ENCODE peak calls at places on chromosome 16, in nine cellular contexts. One of them, this sample, is unnamed.

GRCh38 chr16:866252-866651 is 65.7 kb upstream of the GNG13 start:
- DNase-seq in WTC11: no peak
- DNase-seq in heart left ventricle: no peak
- DNase-seq in astrocyte of the spinal cord: no peak
- DNase-seq in HCT116: no peak
- DNase-seq in fibroblast of lung: no peak
- DNase-seq in bronchial epithelial cell: no peak
- DNase-seq in heart right ventricle: no peak
- DNase-seq in cardiac muscle cell: no peak
- DNase-seq in this sample: no peak

GRCh38 chr16:15650019-15650697 is at the start of gene NDE1:
- DNase-seq in cardiac muscle cell: peak
- DNase-seq in fibroblast of lung: peak
- DNase-seq in HCT116: peak
- DNase-seq in heart left ventricle: peak
- DNase-seq in heart right ventricle: peak
- DNase-seq in WTC11: peak
- DNase-seq in astrocyte of the spinal cord: peak
- DNase-seq in bronchial epithelial cell: peak
- DNase-seq in this sample: peak

GRCh38 chr16:9053006-9053601 is 38.3 kb upstream of the HAPSTR1 start:
- DNase-seq in cardiac muscle cell: peak
- DNase-seq in astrocyte of the spinal cord: peak
- DNase-seq in WTC11: peak
- DNase-seq in heart right ventricle: peak
- DNase-seq in HCT116: peak
- DNase-seq in heart left ventricle: peak
- DNase-seq in bronchial epithelial cell: peak
- DNase-seq in fibroblast of lung: peak
- DNase-seq in this sample: peak

GRCh38 chr16:30004424-30004776 is 6.4 kb downstream of the DOC2A start:
- DNase-seq in heart right ventricle: no peak
- DNase-seq in heart left ventricle: no peak
- DNase-seq in HCT116: no peak
- DNase-seq in cardiac muscle cell: no peak
- DNase-seq in WTC11: no peak
- DNase-seq in bronchial epithelial cell: no peak
- DNase-seq in fibroblast of lung: no peak
- DNase-seq in astrocyte of the spinal cord: no peak
- DNase-seq in this sample: no peak

GRCh38 chr16:77899416-77899815 is 111.1 kb downstream of the VAT1L start:
- DNase-seq in heart right ventricle: no peak
- DNase-seq in astrocyte of the spinal cord: no peak
- DNase-seq in heart left ventricle: no peak
- DNase-seq in fibroblast of lung: no peak
- DNase-seq in WTC11: no peak
- DNase-seq in bronchial epithelial cell: no peak
- DNase-seq in HCT116: no peak
- DNase-seq in cardiac muscle cell: no peak
- DNase-seq in this sample: no peak

GRCh38 chr16:50036426-50036825 is 11.4 kb downstream of the CNEP1R1 start:
- DNase-seq in HCT116: no peak
- DNase-seq in astrocyte of the spinal cord: no peak
- DNase-seq in cardiac muscle cell: no peak
- DNase-seq in bronchial epithelial cell: no peak
- DNase-seq in fibroblast of lung: no peak
- DNase-seq in heart left ventricle: no peak
- DNase-seq in heart right ventricle: no peak
- DNase-seq in WTC11: no peak
- DNase-seq in this sample: no peak

GRCh38 chr16:4879049-4879448 is 31.8 kb downstream of the UBN1 start:
- DNase-seq in heart right ventricle: no peak
- DNase-seq in astrocyte of the spinal cord: no peak
- DNase-seq in cardiac muscle cell: no peak
- DNase-seq in WTC11: no peak
- DNase-seq in bronchial epithelial cell: peak
- DNase-seq in fibroblast of lung: no peak
- DNase-seq in HCT116: no peak
- DNase-seq in heart left ventricle: no peak
- DNase-seq in this sample: no peak

GRCh38 chr16:1920727-1921155 is 2.5 kb upstream of the HS3ST6 start:
- DNase-seq in fibroblast of lung: peak
- DNase-seq in HCT116: no peak
- DNase-seq in heart left ventricle: no peak
- DNase-seq in WTC11: peak
- DNase-seq in bronchial epithelial cell: no peak
- DNase-seq in heart right ventricle: no peak
- DNase-seq in cardiac muscle cell: peak
- DNase-seq in astrocyte of the spinal cord: no peak
- DNase-seq in this sample: peak

GRCh38 chr16:853306-853705 is 52.8 kb upstream of the GNG13 start:
- DNase-seq in WTC11: no peak
- DNase-seq in heart right ventricle: no peak
- DNase-seq in fibroblast of lung: no peak
- DNase-seq in HCT116: no peak
- DNase-seq in bronchial epithelial cell: no peak
- DNase-seq in astrocyte of the spinal cord: no peak
- DNase-seq in heart left ventricle: no peak
- DNase-seq in cardiac muscle cell: no peak
- DNase-seq in this sample: no peak

GRCh38 chr16:31201511-31202401 is 804 bp downstream of the PYCARD start:
- DNase-seq in HCT116: no peak
- DNase-seq in cardiac muscle cell: no peak
- DNase-seq in fibroblast of lung: peak
- DNase-seq in heart right ventricle: peak
- DNase-seq in bronchial epithelial cell: peak
- DNase-seq in heart left ventricle: peak
- DNase-seq in astrocyte of the spinal cord: no peak
- DNase-seq in WTC11: peak
- DNase-seq in this sample: peak

DNA sequence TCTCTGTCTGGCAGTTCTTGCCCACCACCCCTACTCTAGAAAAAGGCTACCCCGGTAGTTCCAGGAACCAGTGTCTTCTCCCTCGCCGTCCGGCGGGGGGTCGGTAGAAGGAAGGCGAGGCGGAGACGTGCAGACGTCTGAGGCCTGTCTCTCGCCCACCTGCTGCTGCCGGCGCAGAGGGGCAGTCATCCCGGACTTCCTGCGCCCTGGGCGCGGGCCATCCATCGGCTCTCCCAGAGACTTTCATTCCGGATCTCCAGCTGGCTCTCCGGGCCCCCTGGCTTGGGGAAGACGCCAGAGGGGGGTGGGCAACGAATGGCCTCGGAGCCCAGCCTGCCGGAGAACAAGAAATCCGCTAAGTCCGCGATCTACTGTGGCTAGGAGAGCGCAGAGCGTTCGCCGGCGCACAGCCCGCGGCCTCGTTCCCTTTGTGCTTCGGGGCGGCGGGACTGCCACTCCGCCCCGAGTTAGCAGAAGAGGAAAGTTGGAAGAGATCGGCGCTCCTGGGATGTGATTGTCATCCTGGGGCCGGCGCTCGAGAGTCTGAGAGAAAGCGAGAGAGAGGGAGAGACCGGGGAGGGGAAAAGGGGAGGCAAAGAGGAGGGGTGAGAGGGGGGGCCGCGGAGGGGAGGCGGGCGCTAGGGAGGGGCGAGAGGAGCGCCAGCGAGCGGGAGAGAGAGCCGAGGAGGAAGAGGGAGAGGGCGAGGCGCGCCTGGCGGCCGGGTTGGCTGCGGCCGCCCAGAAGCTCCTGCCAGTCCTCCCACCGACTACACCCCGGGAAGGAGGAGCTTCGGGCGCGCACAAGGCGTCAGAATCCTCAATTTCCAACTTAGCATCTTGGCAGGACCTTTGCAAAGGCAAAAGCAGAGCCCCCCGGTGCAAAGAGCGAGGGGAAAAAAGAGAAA is at the start of gene IRX5:
- DNase-seq in astrocyte of the spinal cord: peak
- DNase-seq in cardiac muscle cell: peak
- DNase-seq in fibroblast of lung: peak
- DNase-seq in bronchial epithelial cell: peak
- DNase-seq in HCT116: peak
- DNase-seq in heart left ventricle: peak
- DNase-seq in heart right ventricle: peak
- DNase-seq in WTC11: peak
- DNase-seq in this sample: peak
- TF ChIP-seq CTCF in astrocyte of the spinal cord: no peak
- TF ChIP-seq CTCF in cardiac muscle cell: peak
- TF ChIP-seq CTCF in fibroblast of lung: no peak
- TF ChIP-seq CTCF in bronchial epithelial cell: no peak
- TF ChIP-seq CTCF in HCT116: no peak
- TF ChIP-seq CTCF in heart left ventricle: peak
- TF ChIP-seq CTCF in heart right ventricle: no peak
- TF ChIP-seq CTCF in WTC11: no peak
- TF ChIP-seq CTCF in this sample: no peak

DNA sequence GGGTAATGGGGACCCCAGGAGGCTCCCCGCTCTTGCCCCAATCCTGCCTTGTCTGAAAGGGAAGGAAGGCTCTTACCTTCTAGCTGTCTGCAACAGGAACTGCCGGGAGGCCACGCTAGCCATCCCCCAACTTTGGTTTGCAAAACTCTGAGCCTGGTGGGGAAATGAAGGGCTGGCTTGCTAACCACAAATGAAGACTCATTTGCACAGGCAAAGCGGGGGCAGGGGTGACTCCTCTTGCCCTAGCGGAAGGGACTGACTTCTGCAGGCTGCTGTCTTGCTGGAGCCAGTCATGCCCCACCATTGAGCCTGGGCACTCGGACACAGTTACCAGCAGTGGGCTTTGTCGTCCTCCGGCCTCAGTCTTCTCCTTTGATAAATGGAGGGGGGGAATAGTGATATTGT is 52.6 kb downstream of the PLCG2 start:
- DNase-seq in HCT116: no peak
- DNase-seq in heart right ventricle: peak
- DNase-seq in WTC11: peak
- DNase-seq in bronchial epithelial cell: no peak
- DNase-seq in cardiac muscle cell: no peak
- DNase-seq in heart left ventricle: peak
- DNase-seq in fibroblast of lung: no peak
- DNase-seq in astrocyte of the spinal cord: no peak
- DNase-seq in this sample: peak
- TF ChIP-seq CTCF in HCT116: no peak
- TF ChIP-seq CTCF in heart right ventricle: no peak
- TF ChIP-seq CTCF in WTC11: no peak
- TF ChIP-seq CTCF in bronchial epithelial cell: no peak
- TF ChIP-seq CTCF in cardiac muscle cell: no peak
- TF ChIP-seq CTCF in heart left ventricle: no peak
- TF ChIP-seq CTCF in fibroblast of lung: no peak
- TF ChIP-seq CTCF in astrocyte of the spinal cord: no peak
- TF ChIP-seq CTCF in this sample: no peak

GRCh38 chr16:24800586-24800985 is 45.2 kb upstream of the SLC5A11 start:
- DNase-seq in astrocyte of the spinal cord: peak
- DNase-seq in cardiac muscle cell: peak
- DNase-seq in heart right ventricle: no peak
- DNase-seq in heart left ventricle: no peak
- DNase-seq in HCT116: no peak
- DNase-seq in fibroblast of lung: peak
- DNase-seq in WTC11: no peak
- DNase-seq in bronchial epithelial cell: peak
- DNase-seq in this sample: no peak
- TF ChIP-seq CTCF in astrocyte of the spinal cord: peak
- TF ChIP-seq CTCF in cardiac muscle cell: peak
- TF ChIP-seq CTCF in heart right ventricle: no peak
- TF ChIP-seq CTCF in heart left ventricle: no peak
- TF ChIP-seq CTCF in HCT116: no peak
- TF ChIP-seq CTCF in fibroblast of lung: peak
- TF ChIP-seq CTCF in WTC11: no peak
- TF ChIP-seq CTCF in bronchial epithelial cell: peak
- TF ChIP-seq CTCF in this sample: no peak

GRCh38 chr16:67979955-67980678 is at the start of gene DPEP3:
- DNase-seq in astrocyte of the spinal cord: no peak
- DNase-seq in fibroblast of lung: no peak
- DNase-seq in heart left ventricle: no peak
- DNase-seq in HCT116: no peak
- DNase-seq in heart right ventricle: no peak
- DNase-seq in bronchial epithelial cell: no peak
- DNase-seq in cardiac muscle cell: no peak
- DNase-seq in WTC11: peak
- DNase-seq in this sample: no peak
- TF ChIP-seq CTCF in astrocyte of the spinal cord: peak
- TF ChIP-seq CTCF in fibroblast of lung: no peak
- TF ChIP-seq CTCF in heart left ventricle: peak
- TF ChIP-seq CTCF in HCT116: no peak
- TF ChIP-seq CTCF in heart right ventricle: no peak
- TF ChIP-seq CTCF in bronchial epithelial cell: peak
- TF ChIP-seq CTCF in cardiac muscle cell: peak
- TF ChIP-seq CTCF in WTC11: peak
- TF ChIP-seq CTCF in this sample: no peak

GRCh38 chr16:28823291-28823718 is 506 bp downstream of the ATXN2L start:
- DNase-seq in WTC11: peak
- DNase-seq in bronchial epithelial cell: no peak
- DNase-seq in heart right ventricle: no peak
- DNase-seq in cardiac muscle cell: peak
- DNase-seq in fibroblast of lung: no peak
- DNase-seq in heart left ventricle: no peak
- DNase-seq in HCT116: no peak
- DNase-seq in astrocyte of the spinal cord: no peak
- DNase-seq in this sample: peak
- TF ChIP-seq CTCF in WTC11: no peak
- TF ChIP-seq CTCF in bronchial epithelial cell: no peak
- TF ChIP-seq CTCF in heart right ventricle: no peak
- TF ChIP-seq CTCF in cardiac muscle cell: no peak
- TF ChIP-seq CTCF in fibroblast of lung: no peak
- TF ChIP-seq CTCF in heart left ventricle: no peak
- TF ChIP-seq CTCF in HCT116: no peak
- TF ChIP-seq CTCF in astrocyte of the spinal cord: no peak
- TF ChIP-seq CTCF in this sample: no peak

DNA sequence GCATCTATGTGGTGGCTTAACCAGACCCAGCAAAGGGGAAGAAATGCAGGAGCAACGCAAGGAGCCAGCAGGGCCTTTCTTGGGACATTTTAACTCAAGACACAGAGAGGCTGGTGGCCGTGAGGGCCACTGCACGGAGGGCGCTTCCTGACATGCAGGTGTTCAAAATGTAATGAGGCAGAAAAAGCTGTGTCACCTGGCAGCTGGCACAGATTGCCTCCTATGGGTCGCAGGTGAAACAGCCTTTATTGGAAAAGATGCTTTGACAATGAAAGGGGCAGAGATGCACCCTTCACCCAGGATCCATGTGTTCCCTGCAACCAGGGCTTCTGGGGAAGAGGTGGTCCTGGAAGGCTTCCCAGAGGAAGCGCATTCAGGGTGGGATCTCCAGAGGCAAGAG is 219.3 kb downstream of the XYLT1 start:
- DNase-seq in fibroblast of lung: no peak
- DNase-seq in heart left ventricle: no peak
- DNase-seq in astrocyte of the spinal cord: no peak
- DNase-seq in WTC11: no peak
- DNase-seq in bronchial epithelial cell: no peak
- DNase-seq in heart right ventricle: no peak
- DNase-seq in cardiac muscle cell: no peak
- DNase-seq in HCT116: no peak
- DNase-seq in this sample: no peak
- TF ChIP-seq CTCF in fibroblast of lung: no peak
- TF ChIP-seq CTCF in heart left ventricle: no peak
- TF ChIP-seq CTCF in astrocyte of the spinal cord: no peak
- TF ChIP-seq CTCF in WTC11: no peak
- TF ChIP-seq CTCF in bronchial epithelial cell: no peak
- TF ChIP-seq CTCF in heart right ventricle: no peak
- TF ChIP-seq CTCF in cardiac muscle cell: no peak
- TF ChIP-seq CTCF in HCT116: peak
- TF ChIP-seq CTCF in this sample: no peak

This sample was measured in endothelial cell.